ENCODE peak calls at places on chromosomes 4 and X, in eight cellular contexts. H, U, J, C, O, E, M and R are unnamed samples.

GRCh38 chr4:110904435-110905050 is 281.7 kb upstream of the PITX2 start:
- DNase-seq in U (peak), J (no peak), O (no peak), E (no peak), H (peak), C (no peak), M (no peak), R (no peak)

GRCh38 chr4:7761720-7762119 is 177.9 kb downstream of the AFAP1 start:
- DNase-seq in M (peak), O (peak), C (peak), U (peak), E (peak), J (peak), H (peak), R (peak)

GRCh38 chr4:181671672-181672071 is 571.5 kb upstream of the TENM3 start:
- DNase-seq in M (no peak), H (no peak), J (no peak), E (no peak), C (no peak), U (no peak), O (no peak), R (no peak)

GRCh38 chr4:25568788-25569231 is 86.8 kb upstream of the SLC34A2 start:
- DNase-seq in J (no peak), H (no peak), E (no peak), C (no peak), M (no peak), O (no peak), U (no peak), R (no peak)

GRCh38 chrX:40091691-40092421 is 5.9 kb downstream of the BCOR start:
- DNase-seq in C (no peak), E (peak), O (no peak), M (no peak), J (no peak), H (no peak), U (no peak), R (no peak)

GRCh38 chr4:30945586-30945985 is 225.4 kb downstream of the PCDH7 start:
- DNase-seq in E (no peak), M (no peak), O (no peak), C (no peak), J (no peak), H (peak), U (peak), R (no peak)

GRCh38 chr4:48428926-48429325 is 54.2 kb upstream of the SLC10A4 start:
- DNase-seq in C (no peak), J (no peak), U (no peak), O (no peak), H (no peak), E (no peak), M (no peak), R (no peak)

GRCh38 chrX:119605398-119605738 is 856 bp downstream of the NKRF start:
- DNase-seq in E (no peak), J (no peak), H (no peak), M (no peak), C (peak), U (no peak), O (peak), R (no peak)

GRCh38 chr4:80831383-80832361 is 198.8 kb upstream of the BMP3 start:
- DNase-seq in M (no peak), E (no peak), U (peak), C (no peak), O (no peak), H (no peak), J (no peak), R (no peak)

GRCh38 chr4:184427093-184427492 is 47.3 kb downstream of the IRF2 start:
- DNase-seq in U (no peak), J (no peak), E (no peak), O (no peak), M (no peak), C (no peak), H (no peak), R (no peak)

GRCh38 chr4:145618210-145618911 is 824 bp upstream of the MMAA start:
- DNase-seq in H (no peak), E (no peak), O (no peak), J (no peak), M (peak), U (no peak), C (peak), R (peak)

GRCh38 chr4:8090312-8090711 is 68.3 kb downstream of the ABLIM2 start:
- DNase-seq in M (no peak), C (no peak), J (no peak), E (no peak), O (peak), H (no peak), U (peak), R (no peak)

GRCh38 chrX:13965531-13965930 is 64.2 kb downstream of the GEMIN8 start:
- DNase-seq in U (no peak), M (no peak), O (no peak), E (peak), C (no peak), J (no peak), H (no peak), R (no peak)

GRCh38 chr4:87650938-87651337 is 858 bp downstream of the DMP1 start:
- DNase-seq in M (peak), C (no peak), O (no peak), H (no peak), U (no peak), J (no peak), E (no peak), R (no peak)

GRCh38 chr4:159283697-159284492 is 181.0 kb downstream of the RAPGEF2 start:
- DNase-seq in O (no peak), H (no peak), E (no peak), M (no peak), C (no peak), U (peak), J (no peak), R (no peak)

GRCh38 chrX:50769389-50770063 is 44.5 kb downstream of the SHROOM4 start:
- DNase-seq in H (no peak), E (no peak), O (peak), C (no peak), J (no peak), M (no peak), U (no peak), R (no peak)

GRCh38 chr4:113584407-113585150 is 177.0 kb downstream of the CAMK2D start:
- DNase-seq in J (no peak), U (peak), H (peak), O (peak), M (no peak), C (no peak), E (peak), R (no peak)

GRCh38 chrX:152915541-152916241 is 17.8 kb downstream of the ZNF185 start:
- DNase-seq in C (no peak), E (peak), J (no peak), H (peak), O (no peak), M (peak), U (peak), R (peak)

GRCh38 chrX:69968956-69969355 is 80.8 kb downstream of the AWAT2 start:
- DNase-seq in O (peak), J (no peak), E (no peak), M (no peak), H (no peak), C (no peak), U (no peak), R (no peak)

GRCh38 chrX:134718329-134719317 is 60.4 kb upstream of the PLAC1 start:
- DNase-seq in J (no peak), U (peak), E (no peak), C (peak), M (peak), O (no peak), H (peak), R (no peak)

GRCh38 chrX:12610079-12610478 is 181.1 kb upstream of the PRPS2 start:
- DNase-seq in M (no peak), C (no peak), E (no peak), O (no peak), J (no peak), U (peak), H (no peak), R (no peak)

GRCh38 chrX:136586386-136586785 is 54.4 kb downstream of the VGLL1 start:
- DNase-seq in C (no peak), O (no peak), H (no peak), J (peak), M (no peak), U (no peak), E (no peak), R (no peak)

GRCh38 chrX:123217728-123218127 is 33.6 kb downstream of the GRIA3 start:
- DNase-seq in E (no peak), C (no peak), U (no peak), O (no peak), H (no peak), M (no peak), J (no peak), R (no peak)

GRCh38 chrX:15679246-15679645 is 14.6 kb upstream of the CLTRN start:
- DNase-seq in M (no peak), E (no peak), U (no peak), H (no peak), C (no peak), J (no peak), O (no peak), R (no peak)

GRCh38 chr4:118014831-118015230 is 19.5 kb upstream of the NDST3 start:
- DNase-seq in U (no peak), O (no peak), E (no peak), C (no peak), J (no peak), M (no peak), H (no peak), R (no peak)

GRCh38 chr4:118012142-118012541 is 22.1 kb upstream of the NDST3 start:
- DNase-seq in U (peak), C (no peak), J (no peak), H (no peak), M (peak), E (no peak), O (no peak), R (no peak)
- TF ChIP-seq CTCF in U (peak), C (no peak), J (no peak), H (peak), M (peak), E (peak), O (no peak), R (no peak)

DNA sequence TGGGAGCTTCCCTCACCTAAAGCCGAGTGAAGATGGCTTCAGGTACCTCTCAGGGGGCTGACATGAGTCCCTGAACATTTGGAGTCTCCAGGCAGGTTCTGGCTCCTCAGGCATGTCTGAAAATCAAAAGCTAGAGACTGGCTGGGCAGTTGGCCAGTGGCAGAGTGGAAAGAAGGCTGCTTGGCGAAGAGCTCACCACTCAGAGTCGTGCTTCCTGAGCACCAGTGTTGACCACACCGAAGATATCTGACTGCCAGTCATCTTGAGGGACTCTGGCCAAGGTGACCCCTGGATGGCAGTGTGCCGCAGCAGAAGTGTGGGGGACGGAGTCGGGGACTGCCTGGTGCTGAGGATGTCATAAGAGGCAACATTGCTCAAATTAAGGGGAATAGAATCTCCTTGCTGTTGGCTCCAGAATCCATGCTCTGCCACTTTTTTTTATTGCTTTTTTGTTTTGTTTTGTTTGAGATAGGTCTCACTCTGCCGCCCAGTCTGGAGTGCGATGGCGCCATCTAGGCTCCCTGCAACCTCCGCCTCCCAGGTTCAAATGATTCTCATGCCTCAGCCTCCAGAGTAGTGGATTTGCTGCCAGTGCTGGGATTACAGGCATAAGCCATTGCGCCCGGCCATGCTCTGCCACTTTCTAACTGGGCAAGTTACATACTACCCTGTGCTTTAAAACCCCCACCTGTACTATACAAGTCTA is 172.5 kb upstream of the GATB start:
- DNase-seq in O (peak), E (peak), J (no peak), M (no peak), H (no peak), U (no peak), C (no peak), R (no peak)
- TF ChIP-seq CTCF in O (no peak), E (peak), J (no peak), M (no peak), H (no peak), U (no peak), C (no peak), R (no peak)

GRCh38 chrX:11111038-11111851 is at the start of gene HCCS:
- DNase-seq in M (peak), U (peak), C (peak), O (peak), E (peak), J (peak), H (peak), R (peak)
- TF ChIP-seq CTCF in M (peak), U (no peak), C (peak), O (no peak), E (no peak), J (no peak), H (no peak), R (no peak)

GRCh38 chrX:1788300-1788911 is 173.5 kb downstream of the ASMT start:
- DNase-seq in U (no peak), H (no peak), M (no peak), O (no peak), E (no peak), J (no peak), C (no peak), R (no peak)

GRCh38 chrX:1778817-1779216 is 164.0 kb downstream of the ASMT start:
- DNase-seq in M (no peak), C (no peak), H (peak), O (no peak), J (no peak), U (no peak), E (no peak), R (no peak)

GRCh38 chrX:1784773-1785172 is 169.9 kb downstream of the ASMT start:
- DNase-seq in U (no peak), E (no peak), O (no peak), H (no peak), C (no peak), M (no peak), J (no peak), R (no peak)
- TF ChIP-seq CTCF in U (no peak), E (peak), O (no peak), H (peak), C (no peak), M (no peak), J (no peak), R (no peak)

GRCh38 chr4:72909461-72909860 is 160.1 kb downstream of the COX18 start:
- DNase-seq in E (peak), J (no peak), U (no peak), M (no peak), C (peak), H (no peak), O (no peak), R (no peak)
- TF ChIP-seq CTCF in E (peak), J (no peak), U (peak), M (peak), C (peak), H (peak), O (no peak), R (no peak)

GRCh38 chrX:115948018-115948923 is 222.3 kb upstream of the AGTR2 start:
- DNase-seq in M (no peak), H (no peak), E (no peak), C (no peak), O (no peak), J (no peak), U (peak), R (peak)

GRCh38 chrX:115946059-115946458 is 224.5 kb upstream of the AGTR2 start:
- DNase-seq in U (no peak), J (no peak), E (no peak), H (no peak), M (no peak), C (no peak), O (no peak), R (no peak)

GRCh38 chrX:115952417-115953092 is 218.0 kb upstream of the AGTR2 start:
- DNase-seq in U (no peak), H (no peak), M (no peak), J (no peak), E (peak), C (no peak), O (no peak), R (peak)

GRCh38 chrX:115949900-115950822 is 220.4 kb upstream of the AGTR2 start:
- DNase-seq in M (no peak), J (no peak), H (no peak), U (no peak), E (peak), O (no peak), C (no peak), R (peak)
- TF ChIP-seq CTCF in M (no peak), J (no peak), H (no peak), U (peak), E (peak), O (no peak), C (peak), R (no peak)

DNA sequence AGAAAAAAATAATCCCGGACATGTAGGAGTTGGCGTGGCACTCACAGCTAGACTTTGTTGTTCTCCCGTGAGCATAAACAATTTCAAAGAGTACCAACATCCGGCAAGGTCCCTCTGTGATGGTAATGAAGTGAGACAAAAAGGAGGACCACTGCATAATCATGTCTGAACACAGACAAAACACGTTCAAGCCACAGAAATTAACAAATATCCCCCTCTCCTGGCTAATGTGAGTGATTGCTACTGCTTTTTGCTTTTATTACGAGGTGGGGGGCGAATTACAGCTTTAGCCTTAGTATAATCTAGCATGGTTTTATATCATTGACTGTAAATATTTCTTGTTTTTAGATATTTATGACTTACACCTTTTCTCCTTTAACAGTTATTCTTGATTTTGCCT is 118.5 kb downstream of the PLS3 start:
- DNase-seq in E (no peak), J (no peak), O (no peak), U (peak), C (no peak), M (peak), H (peak), R (peak)
- TF ChIP-seq CTCF in E (peak), J (no peak), O (peak), U (peak), C (no peak), M (peak), H (peak), R (peak)

GRCh38 chr4:108170729-108171540 is 2.2 kb upstream of the LEF1 start:
- DNase-seq in E (no peak), C (no peak), O (no peak), H (no peak), M (no peak), J (no peak), U (no peak), R (no peak)

GRCh38 chr4:108171541-108172230 is 3.0 kb upstream of the LEF1 start:
- DNase-seq in O (no peak), U (no peak), J (peak), M (peak), C (no peak), E (peak), H (no peak), R (peak)

GRCh38 chr4:108172231-108172779 is 3.6 kb upstream of the LEF1 start:
- DNase-seq in H (no peak), O (peak), U (no peak), M (peak), C (no peak), J (peak), E (peak), R (peak)

GRCh38 chr4:108173599-108174057 is 4.9 kb upstream of the LEF1 start:
- DNase-seq in H (no peak), E (no peak), U (no peak), M (no peak), C (no peak), O (no peak), J (no peak), R (no peak)

DNA sequence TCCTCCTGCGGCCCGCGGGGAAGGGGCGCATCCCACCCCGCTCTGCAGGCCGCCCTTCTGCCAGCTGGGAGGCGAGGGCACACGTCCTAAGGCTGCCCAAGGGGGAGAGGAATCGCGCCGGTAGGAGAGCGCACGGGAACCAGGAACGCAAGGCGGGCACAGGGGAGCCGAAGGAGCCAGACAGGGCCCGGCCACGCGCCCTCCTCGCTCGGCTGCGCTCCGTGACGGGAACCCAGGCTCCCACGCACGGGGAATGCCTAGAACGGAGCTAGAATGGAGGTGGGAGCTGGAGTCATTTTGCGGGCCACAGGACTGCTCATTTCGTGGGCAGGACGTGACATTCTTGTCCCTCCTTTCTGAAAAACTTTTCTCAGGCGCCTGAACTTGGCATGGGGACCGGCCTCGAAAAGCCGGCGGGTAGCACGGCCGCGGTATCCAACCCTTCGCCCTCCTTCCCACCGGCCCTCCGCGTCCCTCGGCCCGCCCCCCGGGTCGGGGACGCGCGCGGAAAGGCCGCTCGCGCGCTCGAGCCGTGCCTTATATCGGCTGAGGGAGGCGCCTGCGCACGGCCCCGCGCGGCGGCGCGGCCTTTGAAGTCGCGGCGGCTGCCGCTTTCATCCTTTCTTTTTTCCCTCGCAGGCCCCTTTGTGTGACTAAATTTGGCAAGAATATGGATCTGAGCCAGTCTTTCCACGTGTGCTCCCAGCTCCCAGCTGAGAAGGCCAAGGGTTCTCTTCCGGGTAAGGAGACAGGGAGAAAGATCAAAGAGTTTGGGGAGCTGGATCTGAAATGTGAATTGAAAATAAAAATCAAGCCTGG is 4.3 kb upstream of the LEF1 start:
- DNase-seq in C (peak), U (no peak), J (peak), E (peak), H (no peak), O (peak), M (peak), R (peak)
- TF ChIP-seq CTCF in C (no peak), U (no peak), J (no peak), E (no peak), H (no peak), O (no peak), M (no peak), R (no peak)

GRCh38 chr4:16199132-16199531 is 27.1 kb downstream of the TAPT1 start:
- DNase-seq in H (no peak), C (no peak), U (peak), O (no peak), J (no peak), M (peak), E (no peak), R (no peak)
- TF ChIP-seq CTCF in H (peak), C (no peak), U (peak), O (peak), J (peak), M (peak), E (peak), R (no peak)

DNA sequence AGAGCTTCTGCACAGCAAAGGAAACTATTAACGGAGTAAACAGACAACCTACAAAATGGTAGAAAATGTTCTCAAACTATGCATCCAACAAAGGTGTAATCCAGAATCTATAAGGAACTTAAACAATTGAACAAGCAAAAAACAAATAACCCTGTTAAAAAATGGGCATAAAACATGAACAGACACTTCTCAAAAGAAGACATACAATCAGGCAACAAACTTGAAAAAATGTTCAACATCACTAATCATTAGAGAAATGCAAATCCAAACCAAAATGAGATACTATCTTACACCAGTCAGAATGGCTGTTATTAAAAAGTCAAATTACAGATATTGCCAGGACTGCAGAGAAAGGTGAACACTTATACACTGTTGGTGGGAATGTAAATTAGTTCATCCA is 309.6 kb upstream of the KLF3 start:
- DNase-seq in J (no peak), E (no peak), H (no peak), C (no peak), O (no peak), U (no peak), M (no peak), R (no peak)
- TF ChIP-seq CTCF in J (no peak), E (no peak), H (no peak), C (no peak), O (no peak), U (no peak), M (no peak), R (no peak)